ENCODE peak calls at places on chromosomes 12 and 14, in seven cellular contexts. One of them, this sample, is unnamed.

GRCh38 chr14:91394105-91395081 is 23.2 kb downstream of the CCDC88C start:
- DNase-seq in A549: no peak
- DNase-seq in COR-L47: peak
- DNase-seq in sciatic nerve: no peak
- DNase-seq in BE2C: no peak
- DNase-seq in skeletal muscle cell: no peak
- DNase-seq in NCI-H460: no peak
- DNase-seq in this sample: no peak

GRCh38 chr14:22556021-22556989 is 32.7 kb downstream of the DAD1 start:
- DNase-seq in A549: no peak
- DNase-seq in COR-L47: no peak
- DNase-seq in sciatic nerve: peak
- DNase-seq in BE2C: no peak
- DNase-seq in skeletal muscle cell: no peak
- DNase-seq in NCI-H460: no peak
- DNase-seq in this sample: no peak

GRCh38 chr14:30129795-30130194 is 202.1 kb upstream of the PRKD1 start:
- DNase-seq in A549: no peak
- DNase-seq in COR-L47: no peak
- DNase-seq in sciatic nerve: no peak
- DNase-seq in BE2C: no peak
- DNase-seq in skeletal muscle cell: no peak
- DNase-seq in NCI-H460: no peak
- DNase-seq in this sample: no peak

GRCh38 chr12:46958093-46958492 is 121.3 kb upstream of the PCED1B start:
- DNase-seq in A549: no peak
- DNase-seq in COR-L47: no peak
- DNase-seq in sciatic nerve: no peak
- DNase-seq in BE2C: no peak
- DNase-seq in skeletal muscle cell: no peak
- DNase-seq in NCI-H460: no peak
- DNase-seq in this sample: no peak

GRCh38 chr14:57199911-57200310 is 68.8 kb downstream of the EXOC5 start:
- DNase-seq in A549: no peak
- DNase-seq in COR-L47: no peak
- DNase-seq in sciatic nerve: no peak
- DNase-seq in BE2C: no peak
- DNase-seq in skeletal muscle cell: peak
- DNase-seq in NCI-H460: no peak
- DNase-seq in this sample: no peak

GRCh38 chr12:112419269-112420133 is 754 bp downstream of the PTPN11 start:
- DNase-seq in A549: peak
- DNase-seq in COR-L47: no peak
- DNase-seq in sciatic nerve: peak
- DNase-seq in BE2C: peak
- DNase-seq in skeletal muscle cell: peak
- DNase-seq in NCI-H460: peak
- DNase-seq in this sample: peak

GRCh38 chr14:74522740-74523139 is 29.2 kb downstream of the ISCA2 start:
- DNase-seq in A549: no peak
- DNase-seq in COR-L47: no peak
- DNase-seq in sciatic nerve: no peak
- DNase-seq in BE2C: no peak
- DNase-seq in skeletal muscle cell: no peak
- DNase-seq in NCI-H460: no peak
- DNase-seq in this sample: no peak

GRCh38 chr12:58588771-58589170 is 331.5 kb downstream of the LRIG3 start:
- DNase-seq in A549: no peak
- DNase-seq in COR-L47: no peak
- DNase-seq in sciatic nerve: no peak
- DNase-seq in BE2C: no peak
- DNase-seq in skeletal muscle cell: peak
- DNase-seq in NCI-H460: no peak
- DNase-seq in this sample: no peak

GRCh38 chr12:51923506-51924365 is 16.4 kb downstream of the ACVRL1 start:
- DNase-seq in A549: peak
- DNase-seq in COR-L47: no peak
- DNase-seq in sciatic nerve: peak
- DNase-seq in BE2C: peak
- DNase-seq in skeletal muscle cell: no peak
- DNase-seq in NCI-H460: peak
- DNase-seq in this sample: no peak

GRCh38 chr12:49553512-49554088 is 14.3 kb downstream of the MCRS1 start:
- DNase-seq in A549: peak
- DNase-seq in COR-L47: peak
- DNase-seq in sciatic nerve: no peak
- DNase-seq in BE2C: no peak
- DNase-seq in skeletal muscle cell: no peak
- DNase-seq in NCI-H460: peak
- DNase-seq in this sample: peak

GRCh38 chr14:75379246-75379929 is 48.4 kb upstream of the JDP2 start:
- DNase-seq in A549: no peak
- DNase-seq in COR-L47: no peak
- DNase-seq in sciatic nerve: no peak
- DNase-seq in BE2C: no peak
- DNase-seq in skeletal muscle cell: no peak
- DNase-seq in NCI-H460: no peak
- DNase-seq in this sample: no peak

This sample was measured in T47D.